ENCODE peak calls at places on chromosome 18, in seven cellular contexts. W is IMR-90, H is mesendoderm, M is H9, Z is trophoblast cell, K is mesenchymal stem cell, C is H1. V is an unnamed sample.

GRCh38 chr18:49911414-49911813 is 98.1 kb upstream of the ACAA2 start:
- DNase-seq in W (no peak), H (peak; percentile 78), M (no peak), Z (no peak), K (no peak), C (no peak), V (no peak)

GRCh38 chr18:21571763-21572162 is 28.7 kb downstream of the ESCO1 start:
- DNase-seq in W (no peak), H (no peak), M (no peak), Z (no peak), K (no peak), C (no peak), V (no peak)

GRCh38 chr18:79548077-79548450 is 131.5 kb upstream of the CTDP1 start:
- DNase-seq in W (no peak), H (no peak), M (peak; percentile 22), Z (no peak), K (no peak), C (no peak), V (no peak)

GRCh38 chr18:57004366-57005121 is 142.3 kb upstream of the BOD1L2 start:
- DNase-seq in W (peak; percentile 76), H (no peak), M (no peak), Z (no peak), K (peak; percentile 57), C (no peak), V (no peak)

GRCh38 chr18:63149200-63149587 is 170.4 kb downstream of the BCL2 start:
- DNase-seq in W (no peak), H (no peak), M (no peak), Z (no peak), K (no peak), C (no peak), V (no peak)

GRCh38 chr18:36294031-36294430 is 3.5 kb upstream of the FHOD3 start:
- DNase-seq in W (peak; percentile 65), H (no peak), M (no peak), Z (no peak), K (no peak), C (no peak), V (no peak)

GRCh38 chr18:49768051-49768391 is 45.3 kb downstream of the ACAA2 start:
- DNase-seq in W (peak; percentile 65), H (peak; percentile 88), M (peak; percentile 85), Z (peak; percentile 78), K (peak; percentile 62), C (peak; percentile 74), V (peak; percentile 48)

GRCh38 chr18:76578571-76579300 is 83.7 kb upstream of the ZNF516 start:
- DNase-seq in W (no peak), H (no peak), M (no peak), Z (no peak), K (no peak), C (peak; percentile 58), V (no peak)

GRCh38 chr18:50190926-50191325 is 4.0 kb downstream of the MYO5B start:
- DNase-seq in W (no peak), H (no peak), M (no peak), Z (no peak), K (no peak), C (no peak), V (no peak)

GRCh38 chr18:24138281-24138883 is 480 bp upstream of the CABYR start:
- DNase-seq in W (no peak), H (no peak), M (no peak), Z (no peak), K (no peak), C (no peak), V (no peak)

GRCh38 chr18:32922951-32923430 is 150.2 kb upstream of the KLHL14 start:
- DNase-seq in W (no peak), H (no peak), M (no peak), Z (no peak), K (peak; percentile 58), C (no peak), V (no peak)

GRCh38 chr18:77008576-77009315 is 123.8 kb downstream of the MBP start:
- DNase-seq in W (no peak), H (no peak), M (no peak), Z (peak; percentile 57), K (no peak), C (no peak), V (no peak)

GRCh38 chr18:50558948-50559749 is 738 bp upstream of the MAPK4 start:
- DNase-seq in W (no peak), H (no peak), M (no peak), Z (no peak), K (no peak), C (peak; percentile 54), V (peak; percentile 18)

GRCh38 chr18:34493566-34494358 is 216.3 kb upstream of the DTNA start:
- DNase-seq in W (no peak), H (peak; percentile 82), M (peak; percentile 65), Z (peak; percentile 0), K (peak; percentile 9), C (peak; percentile 73), V (peak; percentile 40)

GRCh38 chr18:59730896-59731295 is 33.7 kb upstream of the CCBE1 start:
- DNase-seq in W (no peak), H (no peak), M (no peak), Z (no peak), K (no peak), C (no peak), V (no peak)

GRCh38 chr18:21820035-21820810 is 79.6 kb downstream of the MIB1 start:
- DNase-seq in W (peak; percentile 33), H (peak; percentile 25), M (no peak), Z (peak; percentile 25), K (peak; percentile 39), C (no peak), V (no peak)

GRCh38 chr18:48629730-48630324 is 91.0 kb downstream of the CTIF start:
- DNase-seq in W (peak; percentile 100), H (peak; percentile 60), M (no peak), Z (peak; percentile 89), K (peak; percentile 90), C (no peak), V (no peak)

GRCh38 chr18:14978962-14979535 is 231.1 kb downstream of the ANKRD30B start:
- DNase-seq in W (no peak), H (peak; percentile 55), M (no peak), Z (peak; percentile 60), K (no peak), C (peak; percentile 82), V (peak; percentile 5)

GRCh38 chr18:30903566-30903965 is 139.0 kb downstream of the DSC3 start:
- DNase-seq in W (no peak), H (no peak), M (no peak), Z (peak; percentile 50), K (peak; percentile 60), C (no peak), V (no peak)

GRCh38 chr18:52869942-52870907 is 530.2 kb downstream of the DCC start:
- DNase-seq in W (no peak), H (peak; percentile 71), M (peak; percentile 74), Z (no peak), K (no peak), C (peak; percentile 54), V (peak; percentile 17)

GRCh38 chr18:55509631-55510372 is 78.2 kb downstream of the TCF4 start:
- DNase-seq in W (peak; percentile 95), H (peak; percentile 63), M (no peak), Z (peak; percentile 16), K (peak; percentile 92), C (no peak), V (no peak)

GRCh38 chr18:42310956-42311355 is 355.9 kb downstream of the PIK3C3 start:
- DNase-seq in W (no peak), H (peak; percentile 93), M (no peak), Z (peak; percentile 77), K (peak; percentile 22), C (no peak), V (no peak)

GRCh38 chr18:6781846-6782245 is 52.3 kb downstream of the ARHGAP28 start:
- DNase-seq in W (peak; percentile 65), H (no peak), M (no peak), Z (peak; percentile 33), K (peak; percentile 35), C (no peak), V (no peak)

GRCh38 chr18:45715212-45715780 is 8.7 kb upstream of the SLC14A1 start:
- DNase-seq in W (no peak), H (peak; percentile 30), M (no peak), Z (no peak), K (no peak), C (no peak), V (no peak)

DNA sequence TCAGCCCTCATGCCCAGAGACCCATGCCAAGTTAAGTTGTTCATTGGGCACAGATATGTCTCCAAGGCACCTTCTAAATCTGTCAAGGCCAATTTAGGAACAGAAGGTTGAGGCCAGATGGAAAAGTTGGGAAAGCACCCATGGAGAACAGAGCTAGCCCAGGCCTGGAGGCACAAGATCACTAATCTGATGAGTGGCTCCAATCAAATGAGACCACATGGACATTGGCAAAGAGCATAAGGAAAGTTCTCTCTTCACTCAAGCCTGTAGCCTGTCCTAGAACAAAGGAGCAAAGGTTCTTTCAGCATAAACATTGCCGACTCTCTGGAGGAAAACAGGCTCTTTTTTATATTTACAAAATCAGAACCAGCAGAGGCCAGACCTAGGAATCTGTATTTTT is 154.8 kb downstream of the RNF152 start:
- DNase-seq in W (no peak), H (no peak), M (no peak), Z (no peak), K (peak; percentile 49), C (no peak), V (no peak)
- H3K27ac ChIP-seq in W (no peak overlapping the region), H (no peak overlapping the region), M (no peak overlapping the region), Z (no peak overlapping the region), K (no peak overlapping the region), C (no peak overlapping the region), V (no peak overlapping the region)

DNA sequence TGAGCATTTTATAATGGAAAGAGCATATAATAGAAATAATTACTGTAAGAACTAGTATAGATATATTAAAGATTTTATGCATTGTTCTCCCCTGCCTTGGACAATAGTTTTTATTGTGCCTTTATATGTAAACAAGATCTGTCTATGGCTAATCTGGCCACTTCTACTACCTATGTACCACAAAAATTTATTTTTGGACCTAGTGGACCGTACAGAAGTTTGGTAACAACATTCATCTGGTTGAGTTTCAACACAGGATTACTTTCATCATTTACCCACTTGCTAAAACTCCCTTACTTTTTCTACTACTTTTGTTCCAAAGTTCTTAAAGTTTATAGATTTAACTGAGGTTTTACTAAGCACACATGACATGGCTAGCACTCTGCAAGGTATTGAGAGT is 13.2 kb upstream of the MYOM1 start:
- DNase-seq in W (no peak), H (no peak), M (no peak), Z (no peak), K (no peak), C (no peak), V (no peak)
- H2BK120ac ChIP-seq in W (no peak overlapping the region), H (no peak overlapping the region), M (no peak overlapping the region), Z (no peak overlapping the region), K (no peak overlapping the region), C (no peak overlapping the region), V (no peak overlapping the region)

GRCh38 chr18:58481321-58482180 is 147.3 kb downstream of the ALPK2 start:
- DNase-seq in W (no peak), H (no peak), M (no peak), Z (no peak), K (no peak), C (no peak), V (no peak)
- H3K27ac ChIP-seq in W (no peak overlapping the region), H (no peak overlapping the region), M (no peak overlapping the region), Z (no peak overlapping the region), K (no peak overlapping the region), C (no peak overlapping the region), V (no peak overlapping the region)

GRCh38 chr18:9293948-9294347 is 40.6 kb upstream of the TWSG1 start:
- DNase-seq in W (no peak), H (no peak), M (no peak), Z (no peak), K (no peak), C (no peak), V (no peak)

GRCh38 chr18:9296233-9297006 is 38.2 kb upstream of the TWSG1 start:
- DNase-seq in W (peak; percentile 18), H (no peak), M (no peak), Z (no peak), K (no peak), C (no peak), V (no peak)

GRCh38 chr18:9292047-9292446 is 42.5 kb upstream of the TWSG1 start:
- DNase-seq in W (no peak), H (no peak), M (no peak), Z (no peak), K (no peak), C (no peak), V (no peak)

GRCh38 chr18:9297007-9297393 is 37.6 kb upstream of the TWSG1 start:
- DNase-seq in W (no peak), H (no peak), M (no peak), Z (no peak), K (no peak), C (no peak), V (no peak)
- H2BK120ac ChIP-seq in W (no peak overlapping the region), H (no peak overlapping the region), M (no peak overlapping the region), Z (no peak overlapping the region), K (no peak overlapping the region), C (no peak overlapping the region), V (no peak overlapping the region)

V was measured in neuronal stem cell.